ENCODE peak calls at places on chromosomes 4 and X, in four cellular contexts. One of them, this sample, is unnamed.

GRCh38 chr4:78560296-78560963 is 8.9 kb downstream of the ANXA3 start:
- DNase-seq in H1: no peak
- DNase-seq in SK-N-SH: no peak
- DNase-seq in K562: no peak
- DNase-seq in this sample: no peak

GRCh38 chr4:103074598-103075434 is 1.7 kb downstream of the SLC9B2 start:
- DNase-seq in K562: no peak
- DNase-seq in H1: no peak
- DNase-seq in SK-N-SH: no peak
- DNase-seq in this sample: peak; percentile 44

GRCh38 chr4:34953145-34953799 is 1291.0 kb downstream of the ARAP2 start:
- DNase-seq in K562: no peak
- DNase-seq in SK-N-SH: peak; percentile 4
- DNase-seq in H1: peak; percentile 58
- DNase-seq in this sample: no peak

GRCh38 chr4:126440297-126440696 is 1125.5 kb downstream of the FAT4 start:
- DNase-seq in H1: no peak
- DNase-seq in SK-N-SH: no peak
- DNase-seq in K562: no peak
- DNase-seq in this sample: no peak

GRCh38 chr4:173420324-173420752 is 21.4 kb upstream of the SCRG1 start:
- DNase-seq in K562: peak; percentile 26
- DNase-seq in H1: no peak
- DNase-seq in SK-N-SH: peak; percentile 34
- DNase-seq in this sample: no peak

GRCh38 chr4:128917781-128918180 is 108.3 kb downstream of the JADE1 start:
- DNase-seq in K562: no peak
- DNase-seq in H1: no peak
- DNase-seq in SK-N-SH: no peak
- DNase-seq in this sample: peak; percentile 68

GRCh38 chr4:10529256-10529890 is 72.1 kb upstream of the ZNF518B start:
- DNase-seq in K562: no peak
- DNase-seq in H1: no peak
- DNase-seq in SK-N-SH: no peak
- DNase-seq in this sample: no peak

GRCh38 chr4:140865830-140866229 is 109.6 kb upstream of the TBC1D9 start:
- DNase-seq in SK-N-SH: no peak
- DNase-seq in H1: no peak
- DNase-seq in K562: no peak
- DNase-seq in this sample: no peak

GRCh38 chr4:176579233-176579632 is 213.5 kb downstream of the VEGFC start:
- DNase-seq in K562: no peak
- DNase-seq in H1: no peak
- DNase-seq in SK-N-SH: no peak
- DNase-seq in this sample: no peak

GRCh38 chrX:39195156-39195555 is 393.9 kb downstream of the MID1IP1 start:
- DNase-seq in H1: no peak
- DNase-seq in K562: no peak
- DNase-seq in SK-N-SH: no peak
- DNase-seq in this sample: no peak

GRCh38 chr4:184590196-184590595 is 59.1 kb downstream of the CASP3 start:
- DNase-seq in H1: no peak
- DNase-seq in K562: no peak
- DNase-seq in SK-N-SH: no peak
- DNase-seq in this sample: no peak

GRCh38 chr4:55910140-55910539 is 38.6 kb upstream of the CEP135 start:
- DNase-seq in H1: no peak
- DNase-seq in K562: no peak
- DNase-seq in SK-N-SH: no peak
- DNase-seq in this sample: no peak

GRCh38 chrX:13495232-13495631 is 74.2 kb upstream of the EGFL6 start:
- DNase-seq in K562: no peak
- DNase-seq in SK-N-SH: no peak
- DNase-seq in H1: no peak
- DNase-seq in this sample: no peak

GRCh38 chr4:98961770-98962169 is 32.8 kb upstream of the EIF4E start:
- DNase-seq in SK-N-SH: no peak
- DNase-seq in K562: no peak
- DNase-seq in H1: no peak
- DNase-seq in this sample: no peak

GRCh38 chr4:174420317-174420716 is 102.0 kb downstream of the HPGD start:
- DNase-seq in SK-N-SH: no peak
- DNase-seq in H1: no peak
- DNase-seq in K562: peak; percentile 65
- DNase-seq in this sample: no peak

GRCh38 chr4:87465739-87466366 is 43.5 kb downstream of the NUDT9 start:
- DNase-seq in H1: no peak
- DNase-seq in SK-N-SH: peak; percentile 41
- DNase-seq in K562: peak; percentile 23
- DNase-seq in this sample: peak; percentile 9

GRCh38 chr4:166034965-166035364 is 161.9 kb downstream of the TLL1 start:
- DNase-seq in H1: no peak
- DNase-seq in SK-N-SH: no peak
- DNase-seq in K562: no peak
- DNase-seq in this sample: no peak

GRCh38 chrX:155612312-155613224 is at the start of gene TMLHE:
- DNase-seq in SK-N-SH: peak; percentile 76
- DNase-seq in K562: peak; percentile 80
- DNase-seq in H1: peak; percentile 61
- DNase-seq in this sample: peak; percentile 4

GRCh38 chr4:153314915-153315314 is 29.6 kb upstream of the MND1 start:
- DNase-seq in H1: no peak
- DNase-seq in K562: no peak
- DNase-seq in SK-N-SH: peak; percentile 36
- DNase-seq in this sample: no peak

GRCh38 chr4:102825261-102826071 is 1.9 kb downstream of the UBE2D3 start:
- DNase-seq in K562: peak; percentile 17
- DNase-seq in H1: no peak
- DNase-seq in SK-N-SH: peak; percentile 23
- DNase-seq in this sample: no peak

GRCh38 chrX:3317191-3317718 is 29.2 kb downstream of the MXRA5 start:
- DNase-seq in K562: no peak
- DNase-seq in SK-N-SH: no peak
- DNase-seq in H1: no peak
- DNase-seq in this sample: no peak

GRCh38 chr4:6937201-6937600 is 27.6 kb downstream of the TBC1D14 start:
- DNase-seq in K562: no peak
- DNase-seq in H1: no peak
- DNase-seq in SK-N-SH: no peak
- DNase-seq in this sample: no peak

GRCh38 chr4:40916218-40916555 is 166.4 kb downstream of the NSUN7 start:
- DNase-seq in K562: no peak
- DNase-seq in H1: no peak
- DNase-seq in SK-N-SH: no peak
- DNase-seq in this sample: no peak

GRCh38 chr4:40923326-40924095 is 173.8 kb downstream of the NSUN7 start:
- DNase-seq in K562: no peak
- DNase-seq in SK-N-SH: no peak
- DNase-seq in H1: no peak
- DNase-seq in this sample: no peak

GRCh38 chr4:40915318-40916217 is 165.8 kb downstream of the NSUN7 start:
- DNase-seq in H1: no peak
- DNase-seq in K562: no peak
- DNase-seq in SK-N-SH: no peak
- DNase-seq in this sample: no peak

GRCh38 chr4:40916880-40917279 is 167.1 kb downstream of the NSUN7 start:
- DNase-seq in SK-N-SH: no peak
- DNase-seq in H1: peak; percentile 77
- DNase-seq in K562: peak; percentile 60
- DNase-seq in this sample: no peak

DNA sequence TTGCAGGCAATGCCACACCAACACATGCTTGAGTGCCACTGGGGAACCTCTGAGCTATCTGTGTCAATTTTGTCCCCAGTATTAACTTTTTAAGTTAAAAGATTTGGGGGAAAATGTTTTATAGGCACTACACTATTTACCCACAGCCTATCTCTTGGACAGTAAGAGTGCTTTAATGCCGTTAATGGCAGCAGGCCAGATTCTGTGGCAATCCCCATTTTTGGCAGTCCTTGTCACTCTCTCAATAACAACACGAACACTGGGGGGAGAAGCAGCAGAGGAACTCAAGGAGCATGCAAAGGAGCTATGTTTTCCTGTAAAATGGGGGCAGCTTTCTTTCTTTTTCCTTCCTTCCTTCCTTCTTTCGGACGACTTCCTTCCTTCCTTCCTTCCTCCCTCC is 168.6 kb downstream of the NSUN7 start:
- DNase-seq in SK-N-SH: peak; percentile 42
- DNase-seq in H1: no peak
- DNase-seq in K562: no peak
- DNase-seq in this sample: no peak
- TF ChIP-seq NRF1 in SK-N-SH: no peak
- TF ChIP-seq NRF1 in H1: no peak
- TF ChIP-seq NRF1 in K562: no peak
- TF ChIP-seq NRF1 in this sample: no peak

DNA sequence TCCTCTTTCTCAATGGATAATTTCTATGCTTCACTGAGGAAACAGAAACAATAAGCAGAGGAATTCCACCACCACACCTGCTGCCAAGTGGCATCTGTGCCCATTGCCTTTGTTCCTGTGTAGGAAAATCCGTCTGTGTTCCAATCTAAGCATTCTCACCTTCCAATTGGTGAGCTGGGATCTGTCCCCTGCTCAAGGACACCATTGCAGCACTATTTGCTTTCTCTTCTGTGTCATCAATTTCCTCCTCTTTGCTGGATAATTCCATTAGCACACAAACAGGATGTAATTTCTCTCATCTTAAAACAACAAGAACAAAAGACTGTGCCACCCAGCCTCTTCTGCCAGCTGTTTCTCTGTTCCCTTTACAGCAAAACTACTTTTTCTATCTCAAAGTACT is 25.0 kb upstream of the PRSS48 start:
- DNase-seq in SK-N-SH: no peak
- DNase-seq in H1: no peak
- DNase-seq in K562: no peak
- DNase-seq in this sample: no peak
- TF ChIP-seq NRF1 in SK-N-SH: no peak
- TF ChIP-seq NRF1 in H1: no peak
- TF ChIP-seq NRF1 in K562: no peak
- TF ChIP-seq NRF1 in this sample: no peak

DNA sequence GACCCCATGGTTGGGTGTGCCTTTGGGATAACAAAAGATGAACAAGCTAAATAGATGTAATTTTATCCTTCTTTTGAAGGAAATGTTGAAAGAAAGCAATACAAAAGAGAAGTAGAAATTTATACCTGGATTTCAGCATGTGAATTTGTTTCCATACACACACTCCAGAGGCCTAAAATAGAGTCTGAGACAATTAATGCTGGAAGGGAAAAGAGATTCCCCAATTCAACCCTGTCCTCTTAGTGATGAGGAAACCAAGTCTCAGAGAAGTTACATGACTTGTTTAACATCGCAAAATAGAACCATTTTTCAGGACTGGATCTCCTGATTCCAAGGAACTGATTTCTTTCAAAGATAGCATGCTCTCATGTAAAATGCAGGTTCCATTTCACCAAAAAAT is 37.3 kb upstream of the MYOZ2 start:
- DNase-seq in SK-N-SH: no peak
- DNase-seq in K562: no peak
- DNase-seq in H1: no peak
- DNase-seq in this sample: no peak
- TF ChIP-seq NRF1 in SK-N-SH: no peak
- TF ChIP-seq NRF1 in K562: no peak
- TF ChIP-seq NRF1 in H1: no peak
- TF ChIP-seq NRF1 in this sample: no peak

DNA sequence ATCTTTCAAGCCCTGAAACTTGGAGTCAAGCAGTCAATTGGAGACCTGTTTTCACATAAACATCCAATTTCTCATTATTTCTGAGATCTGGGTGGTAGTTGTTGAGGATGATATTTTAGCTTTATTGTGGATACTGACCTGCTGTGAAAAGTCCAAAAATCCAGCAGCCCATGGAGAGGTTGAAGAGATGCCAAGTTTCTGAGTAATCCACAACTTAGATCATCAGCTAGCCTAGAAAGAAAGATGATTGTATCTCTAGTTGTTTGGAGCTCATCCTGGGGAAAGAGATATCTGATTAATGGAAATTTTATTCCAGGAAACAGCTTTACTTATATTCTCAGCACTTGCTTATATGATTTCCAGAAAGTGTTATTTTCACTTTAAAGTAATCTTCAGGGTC is 48.6 kb upstream of the DCX start:
- DNase-seq in H1: no peak
- DNase-seq in K562: no peak
- DNase-seq in SK-N-SH: no peak
- DNase-seq in this sample: no peak
- TF ChIP-seq NRF1 in H1: no peak
- TF ChIP-seq NRF1 in K562: no peak
- TF ChIP-seq NRF1 in SK-N-SH: no peak
- TF ChIP-seq NRF1 in this sample: no peak

GRCh38 chr4:139849219-139849618 is 183.6 kb downstream of the MGST2 start:
- DNase-seq in SK-N-SH: peak; percentile 44
- DNase-seq in H1: no peak
- DNase-seq in K562: no peak
- DNase-seq in this sample: no peak
- TF ChIP-seq NRF1 in SK-N-SH: no peak
- TF ChIP-seq NRF1 in H1: no peak
- TF ChIP-seq NRF1 in K562: no peak
- TF ChIP-seq NRF1 in this sample: no peak

GRCh38 chrX:17361620-17362019 is 13.4 kb upstream of the NHS start:
- DNase-seq in K562: peak; percentile 24
- DNase-seq in SK-N-SH: peak; percentile 44
- DNase-seq in H1: peak; percentile 76
- DNase-seq in this sample: no peak
- TF ChIP-seq NRF1 in K562: no peak
- TF ChIP-seq NRF1 in SK-N-SH: no peak
- TF ChIP-seq NRF1 in H1: no peak
- TF ChIP-seq NRF1 in this sample: no peak

GRCh38 chr4:74886490-74886889 is 46.4 kb upstream of the PARM1 start:
- DNase-seq in SK-N-SH: no peak
- DNase-seq in H1: no peak
- DNase-seq in K562: no peak
- DNase-seq in this sample: no peak
- TF ChIP-seq NRF1 in SK-N-SH: no peak
- TF ChIP-seq NRF1 in H1: no peak
- TF ChIP-seq NRF1 in K562: no peak
- TF ChIP-seq NRF1 in this sample: no peak

DNA sequence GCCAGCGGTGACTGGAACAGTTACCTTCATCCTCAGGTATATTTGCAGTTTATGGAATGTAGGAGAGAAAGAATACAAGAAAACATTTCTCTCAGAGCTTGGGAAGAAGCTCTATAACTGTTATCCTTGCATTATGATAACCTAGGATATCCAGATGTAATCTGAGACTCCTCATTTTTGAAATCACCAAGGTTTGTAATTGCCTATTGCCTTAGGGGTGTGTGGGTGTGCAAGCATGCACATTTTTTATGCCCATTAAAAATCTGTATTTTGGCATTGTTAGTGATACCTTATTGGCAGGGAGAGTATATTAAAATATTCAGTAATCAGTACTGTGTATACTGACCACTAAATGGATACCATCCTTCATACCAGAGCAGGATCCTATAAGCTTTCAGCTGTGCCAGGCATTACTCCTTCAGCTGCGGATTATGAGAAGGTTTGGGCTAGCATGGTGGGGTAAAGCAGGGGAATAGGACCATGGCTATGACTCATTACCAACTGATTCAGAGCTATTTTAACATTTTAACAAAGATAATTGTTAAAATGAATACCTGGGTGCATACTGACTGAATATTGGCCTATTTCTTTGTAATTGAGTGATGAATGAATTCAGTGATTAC is 8.4 kb downstream of the SEC24B start:
- DNase-seq in H1: no peak
- DNase-seq in K562: no peak
- DNase-seq in SK-N-SH: no peak
- DNase-seq in this sample: no peak
- TF ChIP-seq NRF1 in H1: no peak
- TF ChIP-seq NRF1 in K562: no peak
- TF ChIP-seq NRF1 in SK-N-SH: no peak
- TF ChIP-seq NRF1 in this sample: no peak